ENCODE peak calls at places on chromosomes 3 and 15, in eight cellular contexts. M, G, N, U, J, V, W and T are unnamed samples.

GRCh38 chr3:5116568-5116967 is 5.5 kb upstream of the ARL8B start:
- DNase-seq in N (no peak), W (no peak), U (no peak), J (no peak), M (no peak), G (no peak), V (peak; percentile 3), T (no peak)

GRCh38 chr3:122989856-122990575 is 37.5 kb downstream of the SEMA5B start:
- DNase-seq in U (no peak), W (no peak), J (no peak), G (no peak), N (no peak), V (no peak), M (no peak), T (no peak)

GRCh38 chr15:97521894-97522293 is 438.6 kb upstream of the ARRDC4 start:
- DNase-seq in N (no peak), W (no peak), G (no peak), V (no peak), M (no peak), J (no peak), U (no peak), T (peak; percentile 36)

GRCh38 chr15:57541805-57542504 is 49.7 kb upstream of the MYZAP start:
- DNase-seq in G (no peak), U (peak; percentile 66), J (no peak), M (no peak), W (peak; percentile 75), N (peak; percentile 74), V (peak; percentile 80), T (peak; percentile 86)

GRCh38 chr15:58537480-58537879 is 105.7 kb downstream of the LIPC start:
- DNase-seq in G (no peak), N (no peak), J (no peak), W (no peak), M (no peak), U (no peak), V (no peak), T (no peak)

GRCh38 chr3:61354604-61355003 is 103.4 kb upstream of the FHIT start:
- DNase-seq in M (no peak), J (no peak), N (no peak), W (no peak), G (no peak), V (no peak), U (no peak), T (no peak)

GRCh38 chr3:181278468-181279238 is 289.1 kb upstream of the DNAJC19 start:
- DNase-seq in J (no peak), U (no peak), G (no peak), N (no peak), V (no peak), W (no peak), M (no peak), T (peak; percentile 1)

GRCh38 chr3:14490831-14491230 is 49.3 kb downstream of the GRIP2 start:
- DNase-seq in V (no peak), G (no peak), U (peak; percentile 93), M (no peak), J (no peak), N (peak; percentile 87), W (no peak), T (no peak)

GRCh38 chr3:189985938-189986337 is 134.8 kb downstream of the P3H2 start:
- DNase-seq in M (no peak), N (peak; percentile 83), G (no peak), W (peak; percentile 22), V (no peak), U (no peak), J (no peak), T (no peak)

GRCh38 chr15:45402955-45403892 is 24.9 kb upstream of the GATM start:
- DNase-seq in W (peak; percentile 59), V (peak; percentile 29), J (peak; percentile 79), N (peak; percentile 77), G (no peak), M (no peak), U (peak; percentile 92), T (peak; percentile 39)

GRCh38 chr3:160003520-160004128 is 15.0 kb downstream of the IL12A start:
- DNase-seq in V (peak; percentile 54), N (peak; percentile 78), G (no peak), M (no peak), W (peak; percentile 31), J (peak; percentile 77), U (peak; percentile 44), T (peak; percentile 53)

DNA sequence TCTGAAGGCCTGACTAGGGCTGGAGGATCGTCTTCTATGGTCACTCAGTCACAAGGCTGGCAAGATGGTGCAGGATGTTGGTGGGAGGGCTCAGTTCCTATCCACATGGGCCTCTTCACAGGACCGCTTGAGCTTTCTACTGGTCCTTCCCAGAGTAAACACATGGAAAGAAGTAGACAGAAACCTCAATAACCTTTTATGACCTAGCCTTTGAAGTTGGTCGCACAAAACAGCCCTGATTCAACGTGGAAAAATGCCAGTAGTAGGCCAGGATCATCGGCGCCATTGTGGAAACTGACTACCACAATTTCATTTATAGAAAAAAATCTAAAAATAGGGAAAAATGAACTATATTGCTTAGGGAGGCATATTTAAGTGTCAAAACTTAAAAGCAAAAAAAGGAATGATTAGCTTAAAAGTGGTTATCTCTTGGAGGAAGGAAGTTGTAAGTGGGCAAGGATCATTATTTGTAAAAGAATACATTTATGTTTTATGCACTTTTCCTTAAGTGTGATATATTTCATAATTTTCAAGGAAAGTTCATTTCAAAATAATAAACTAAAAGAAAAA is 9.8 kb upstream of the MITF start:
- DNase-seq in N (no peak), V (no peak), J (no peak), M (no peak), U (no peak), W (no peak), G (no peak), T (no peak)
- H3K4me3 ChIP-seq in N (no peak overlapping the region), V (no peak overlapping the region), J (no peak overlapping the region), M (no peak overlapping the region), U (no peak overlapping the region), W (no peak overlapping the region), G (no peak overlapping the region), T (no peak overlapping the region)

GRCh38 chr3:50549226-50549625 is 18.3 kb downstream of the C3orf18 start:
- DNase-seq in V (no peak), J (no peak), G (no peak), N (no peak), U (no peak), W (no peak), M (no peak), T (no peak)

GRCh38 chr3:50552598-50552997 is 14.9 kb downstream of the C3orf18 start:
- DNase-seq in W (no peak), U (no peak), N (no peak), G (no peak), V (no peak), M (no peak), J (no peak), T (no peak)

GRCh38 chr3:50552058-50552435 is 15.5 kb downstream of the C3orf18 start:
- DNase-seq in M (no peak), G (no peak), V (no peak), J (no peak), U (no peak), W (no peak), N (no peak), T (no peak)

GRCh38 chr3:50551293-50552057 is 16.1 kb downstream of the C3orf18 start:
- DNase-seq in M (no peak), W (no peak), U (no peak), V (no peak), G (no peak), J (no peak), N (peak; percentile 25), T (no peak)

GRCh38 chr3:50550079-50550736 is 17.3 kb downstream of the C3orf18 start:
- DNase-seq in G (no peak), V (no peak), N (peak; percentile 71), M (no peak), U (peak; percentile 23), J (peak; percentile 78), W (peak; percentile 20), T (peak; percentile 51)
- TF ChIP-seq CTCF in G (peak; percentile 51), V (peak; percentile 73), N (peak; percentile 63), M (peak; percentile 71), U (peak; percentile 81), J (peak; percentile 80), W (peak; percentile 62), T (peak; percentile 74)

DNA sequence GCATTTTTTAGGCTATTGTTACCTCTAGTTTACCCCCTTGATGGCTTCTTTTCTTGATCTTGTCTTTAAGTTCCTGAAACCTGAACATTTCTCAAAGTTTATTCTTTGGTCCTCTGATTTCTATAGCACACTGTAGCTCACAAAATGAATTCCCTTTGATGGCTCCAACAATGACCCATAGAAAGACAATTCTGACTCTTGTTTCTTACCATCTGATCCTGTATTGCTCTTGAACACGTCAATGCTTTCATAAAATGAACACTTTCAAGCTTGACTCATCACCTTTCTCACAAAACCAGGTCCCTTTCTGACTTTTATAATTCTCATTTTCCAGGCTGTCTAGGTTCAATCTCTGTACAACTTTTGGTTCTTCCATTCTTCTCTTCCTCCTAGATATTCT is 5.7 kb upstream of the GAP43 start:
- DNase-seq in M (no peak), N (no peak), V (no peak), J (no peak), G (no peak), U (no peak), W (no peak), T (no peak)
- H3K4me3 ChIP-seq in M (no peak overlapping the region), N (no peak overlapping the region), V (no peak overlapping the region), J (no peak overlapping the region), G (no peak overlapping the region), U (no peak overlapping the region), W (no peak overlapping the region), T (no peak overlapping the region)

GRCh38 chr3:194514626-194515025 is 27.8 kb upstream of the ATP13A3 start:
- DNase-seq in M (no peak), U (no peak), G (no peak), W (no peak), V (no peak), N (no peak), J (no peak), T (no peak)
- TF ChIP-seq CTCF in M (no peak), U (no peak), G (no peak), W (no peak), V (no peak), N (peak; percentile 16), J (peak; percentile 10), T (no peak)

GRCh38 chr3:134600685-134601502 is 49.9 kb downstream of the KY start:
- DNase-seq in W (peak; percentile 58), U (peak; percentile 29), J (peak; percentile 85), M (no peak), N (peak; percentile 67), G (no peak), V (peak; percentile 55), T (peak; percentile 70)
- H3K4me3 ChIP-seq in W (no peak overlapping the region), U (no peak overlapping the region), J (no peak overlapping the region), M (peak overlapping the region; percentile 21), N (no peak overlapping the region), G (no peak overlapping the region), V (no peak overlapping the region), T (peak overlapping the region; percentile 17)

DNA sequence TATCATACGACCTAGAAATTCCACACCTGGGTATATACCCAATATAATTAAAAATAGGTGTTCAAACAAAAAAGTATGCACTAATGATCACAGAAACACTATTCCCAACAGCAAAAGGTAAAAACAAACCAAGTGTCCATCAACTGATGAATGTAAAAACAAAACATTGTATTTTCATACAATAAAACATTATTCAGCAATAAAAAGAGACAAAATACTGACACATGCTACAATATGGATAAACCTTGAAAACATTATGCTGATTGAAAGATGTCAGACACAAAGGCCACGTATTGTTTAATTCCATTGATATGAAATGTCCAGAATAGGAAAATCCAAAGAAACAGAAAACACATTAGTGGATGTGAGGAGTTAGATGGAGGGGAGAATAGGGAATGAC is 71.0 kb downstream of the RPL22L1 start:
- DNase-seq in M (no peak), G (no peak), U (no peak), V (no peak), N (no peak), J (no peak), W (no peak), T (no peak)
- TF ChIP-seq CTCF in M (no peak), G (no peak), U (no peak), V (no peak), N (no peak), J (no peak), W (no peak), T (no peak)